ENCODE peak calls at places on chromosomes 5 and 9, in four cellular contexts. One of them, this sample, is unnamed.
A peak's percentile ranks its signal among the peaks of the same experiment; 100 is the strongest.

GRCh38 chr5:172902497-172903472 is 56.4 kb upstream of the RPL26L1 start:
- DNase-seq in colonic mucosa: peak; percentile 60
- DNase-seq in neural progenitor cell: peak; percentile 61
- DNase-seq in lung: peak; percentile 92
- DNase-seq in this sample: peak; percentile 97

GRCh38 chr5:44332360-44332971 is 56.8 kb downstream of the FGF10 start:
- DNase-seq in colonic mucosa: no peak
- DNase-seq in neural progenitor cell: peak; percentile 81
- DNase-seq in lung: no peak
- DNase-seq in this sample: peak; percentile 0

GRCh38 chr5:149651686-149652085 is 70.4 kb downstream of the ARHGEF37 start:
- DNase-seq in colonic mucosa: no peak
- DNase-seq in neural progenitor cell: no peak
- DNase-seq in lung: no peak
- DNase-seq in this sample: no peak

GRCh38 chr9:23789529-23790254 is 36.3 kb downstream of the ELAVL2 start:
- DNase-seq in colonic mucosa: no peak
- DNase-seq in neural progenitor cell: no peak
- DNase-seq in lung: no peak
- DNase-seq in this sample: no peak

GRCh38 chr5:39093351-39093749 is 19.2 kb upstream of the RICTOR start:
- DNase-seq in colonic mucosa: no peak
- DNase-seq in neural progenitor cell: no peak
- DNase-seq in lung: no peak
- DNase-seq in this sample: peak; percentile 36

GRCh38 chr9:119009253-119009652 is 360.0 kb downstream of the BRINP1 start:
- DNase-seq in colonic mucosa: no peak
- DNase-seq in neural progenitor cell: no peak
- DNase-seq in lung: no peak
- DNase-seq in this sample: no peak

GRCh38 chr9:134358968-134359319 is 32.7 kb downstream of the RXRA start:
- DNase-seq in colonic mucosa: no peak
- DNase-seq in neural progenitor cell: no peak
- DNase-seq in lung: no peak
- DNase-seq in this sample: no peak

GRCh38 chr5:4374866-4375265 is 765.3 kb upstream of the ADAMTS16 start:
- DNase-seq in colonic mucosa: no peak
- DNase-seq in neural progenitor cell: no peak
- DNase-seq in lung: no peak
- DNase-seq in this sample: no peak

GRCh38 chr5:4089087-4089486 is 493.5 kb downstream of the IRX1 start:
- DNase-seq in colonic mucosa: no peak
- DNase-seq in neural progenitor cell: no peak
- DNase-seq in lung: no peak
- DNase-seq in this sample: no peak

GRCh38 chr5:150544606-150545219 is 36.8 kb downstream of the NDST1 start:
- DNase-seq in colonic mucosa: peak; percentile 88
- DNase-seq in neural progenitor cell: peak; percentile 91
- DNase-seq in lung: peak; percentile 79
- DNase-seq in this sample: peak; percentile 50

GRCh38 chr5:15475365-15475764 is 24.6 kb upstream of the FBXL7 start:
- DNase-seq in colonic mucosa: no peak
- DNase-seq in neural progenitor cell: no peak
- DNase-seq in lung: no peak
- DNase-seq in this sample: no peak

GRCh38 chr5:71475788-71476384 is 20.4 kb downstream of the BDP1 start:
- DNase-seq in colonic mucosa: no peak
- DNase-seq in neural progenitor cell: peak; percentile 80
- DNase-seq in lung: no peak
- DNase-seq in this sample: no peak

GRCh38 chr9:136341042-136341655 is 13.8 kb downstream of the GPSM1 start:
- DNase-seq in colonic mucosa: no peak
- DNase-seq in neural progenitor cell: no peak
- DNase-seq in lung: no peak
- DNase-seq in this sample: no peak

GRCh38 chr9:74762950-74763349 is 124.8 kb downstream of the TRPM6 start:
- DNase-seq in colonic mucosa: no peak
- DNase-seq in neural progenitor cell: no peak
- DNase-seq in lung: no peak
- DNase-seq in this sample: no peak

GRCh38 chr5:91586232-91586631 is 203.1 kb upstream of the ARRDC3 start:
- DNase-seq in colonic mucosa: no peak
- DNase-seq in neural progenitor cell: no peak
- DNase-seq in lung: no peak
- DNase-seq in this sample: no peak

GRCh38 chr5:101515721-101516120 is 612.6 kb upstream of the ST8SIA4 start:
- DNase-seq in colonic mucosa: no peak
- DNase-seq in neural progenitor cell: no peak
- DNase-seq in lung: no peak
- DNase-seq in this sample: no peak

GRCh38 chr9:91712811-91713210 is 237.2 kb downstream of the ROR2 start:
- DNase-seq in colonic mucosa: no peak
- DNase-seq in neural progenitor cell: no peak
- DNase-seq in lung: no peak
- DNase-seq in this sample: no peak

GRCh38 chr9:135811796-135812195 is 95.5 kb downstream of the CAMSAP1 start:
- DNase-seq in colonic mucosa: no peak
- DNase-seq in neural progenitor cell: no peak
- DNase-seq in lung: no peak
- DNase-seq in this sample: no peak

GRCh38 chr5:88683506-88684135 is 199.4 kb downstream of the MEF2C start:
- DNase-seq in colonic mucosa: no peak
- DNase-seq in neural progenitor cell: peak; percentile 77
- DNase-seq in lung: no peak
- DNase-seq in this sample: no peak

GRCh38 chr5:88684136-88684500 is 198.9 kb downstream of the MEF2C start:
- DNase-seq in colonic mucosa: no peak
- DNase-seq in neural progenitor cell: no peak
- DNase-seq in lung: no peak
- DNase-seq in this sample: no peak

GRCh38 chr5:88681402-88681801 is 201.6 kb downstream of the MEF2C start:
- DNase-seq in colonic mucosa: no peak
- DNase-seq in neural progenitor cell: no peak
- DNase-seq in lung: no peak
- DNase-seq in this sample: no peak

GRCh38 chr5:88680253-88681132 is 202.5 kb downstream of the MEF2C start:
- DNase-seq in colonic mucosa: peak; percentile 76
- DNase-seq in neural progenitor cell: peak; percentile 88
- DNase-seq in lung: peak; percentile 62
- DNase-seq in this sample: no peak

GRCh38 chr5:88682797-88683496 is 200.0 kb downstream of the MEF2C start:
- DNase-seq in colonic mucosa: no peak
- DNase-seq in neural progenitor cell: no peak
- DNase-seq in lung: no peak
- DNase-seq in this sample: no peak
- H3K27me3 ChIP-seq in colonic mucosa: peaks cover 94% of the 10 kb centered on the region
- H3K27me3 ChIP-seq in neural progenitor cell: peaks cover 100% of the 10 kb centered on the region
- H3K27me3 ChIP-seq in lung: peaks cover 11% of the 10 kb centered on the region
- H3K27me3 ChIP-seq in this sample: peaks cover 97% of the 10 kb centered on the region

GRCh38 chr9:2085719-2086515 is 70.8 kb downstream of the SMARCA2 start:
- DNase-seq in colonic mucosa: no peak
- DNase-seq in neural progenitor cell: no peak
- DNase-seq in lung: no peak
- DNase-seq in this sample: peak; percentile 3

GRCh38 chr9:2086971-2087370 is 71.8 kb downstream of the SMARCA2 start:
- DNase-seq in colonic mucosa: no peak
- DNase-seq in neural progenitor cell: no peak
- DNase-seq in lung: no peak
- DNase-seq in this sample: no peak

GRCh38 chr9:2083552-2083951 is 68.4 kb downstream of the SMARCA2 start:
- DNase-seq in colonic mucosa: no peak
- DNase-seq in neural progenitor cell: no peak
- DNase-seq in lung: no peak
- DNase-seq in this sample: no peak

GRCh38 chr9:2082802-2083201 is 67.7 kb downstream of the SMARCA2 start:
- DNase-seq in colonic mucosa: no peak
- DNase-seq in neural progenitor cell: no peak
- DNase-seq in lung: no peak
- DNase-seq in this sample: no peak

GRCh38 chr9:2087500-2088313 is 72.6 kb downstream of the SMARCA2 start:
- DNase-seq in colonic mucosa: no peak
- DNase-seq in neural progenitor cell: peak; percentile 31
- DNase-seq in lung: no peak
- DNase-seq in this sample: peak; percentile 43
- TF ChIP-seq CTCF in colonic mucosa: peak; percentile 65
- TF ChIP-seq CTCF in neural progenitor cell: peak; percentile 77
- TF ChIP-seq CTCF in lung: peak; percentile 20
- TF ChIP-seq CTCF in this sample: peak; percentile 70

DNA sequence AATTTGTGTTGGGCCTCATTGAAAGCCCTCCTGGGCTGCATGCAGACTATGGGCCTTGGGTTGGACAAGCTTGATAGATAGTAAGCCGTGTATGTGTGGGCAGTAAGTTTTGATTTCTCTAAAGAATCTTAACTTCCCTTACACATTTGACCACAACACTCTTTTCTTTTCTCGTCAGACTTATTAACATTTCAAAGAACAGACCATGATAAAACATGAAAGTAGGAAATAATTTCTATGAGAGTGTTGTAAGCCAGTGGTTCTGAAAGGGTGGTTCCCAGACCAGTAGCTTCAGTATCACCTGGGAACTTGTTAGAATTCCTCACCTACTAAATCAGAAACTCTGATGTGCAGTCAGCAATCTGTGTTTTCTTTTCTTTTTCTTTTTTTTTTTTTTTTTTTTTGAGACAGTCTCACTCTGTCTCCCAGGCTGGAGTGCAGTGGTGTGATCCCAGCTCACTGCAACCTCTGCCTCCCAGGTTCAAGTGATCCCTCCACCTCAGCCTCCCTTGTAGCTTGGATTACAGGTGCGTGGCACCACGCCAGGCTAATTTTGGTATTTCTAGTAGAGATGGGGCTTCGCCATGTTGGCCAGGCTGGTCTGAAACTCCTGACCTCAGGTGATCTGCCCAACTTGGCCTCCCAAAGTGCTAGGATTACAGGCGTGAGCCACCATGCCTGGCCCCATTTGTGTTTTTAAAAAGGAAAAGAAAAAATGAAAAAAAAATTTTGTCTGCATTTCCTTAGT is 20.0 kb upstream of the GCNT1 start:
- DNase-seq in colonic mucosa: no peak
- DNase-seq in neural progenitor cell: no peak
- DNase-seq in lung: no peak
- DNase-seq in this sample: no peak
- H3K4me3 ChIP-seq in colonic mucosa: no peak overlapping the region
- H3K4me3 ChIP-seq in neural progenitor cell: no peak overlapping the region
- H3K4me3 ChIP-seq in lung: no peak overlapping the region
- H3K4me3 ChIP-seq in this sample: no peak overlapping the region

GRCh38 chr9:124038239-124038638 is 26.7 kb downstream of the LHX2 start:
- DNase-seq in colonic mucosa: no peak
- DNase-seq in neural progenitor cell: no peak
- DNase-seq in lung: no peak
- DNase-seq in this sample: no peak
- H3K27me3 ChIP-seq in colonic mucosa: peaks cover 18% of the 10 kb centered on the region
- H3K27me3 ChIP-seq in neural progenitor cell: peaks cover 94% of the 10 kb centered on the region
- H3K27me3 ChIP-seq in lung: peaks cover 9% of the 10 kb centered on the region
- H3K27me3 ChIP-seq in this sample: peaks cover 71% of the 10 kb centered on the region

GRCh38 chr9:86946712-86947145 is 577 bp downstream of the GAS1 start:
- DNase-seq in colonic mucosa: peak; percentile 50
- DNase-seq in neural progenitor cell: no peak
- DNase-seq in lung: peak; percentile 36
- DNase-seq in this sample: peak; percentile 36

GRCh38 chr9:86948153-86948929 is 1.0 kb upstream of the GAS1 start:
- DNase-seq in colonic mucosa: peak; percentile 82
- DNase-seq in neural progenitor cell: peak; percentile 90
- DNase-seq in lung: peak; percentile 74
- DNase-seq in this sample: peak; percentile 70

GRCh38 chr9:86945868-86946711 is 1.2 kb downstream of the GAS1 start:
- DNase-seq in colonic mucosa: peak; percentile 35
- DNase-seq in neural progenitor cell: peak; percentile 85
- DNase-seq in lung: peak; percentile 49
- DNase-seq in this sample: peak; percentile 46

GRCh38 chr9:86944974-86945867 is 2.1 kb downstream of the GAS1 start:
- DNase-seq in colonic mucosa: no peak
- DNase-seq in neural progenitor cell: peak; percentile 63
- DNase-seq in lung: peak; percentile 24
- DNase-seq in this sample: no peak

GRCh38 chr9:86947146-86948081 is at the start of gene GAS1:
- DNase-seq in colonic mucosa: peak; percentile 80
- DNase-seq in neural progenitor cell: peak; percentile 98
- DNase-seq in lung: peak; percentile 68
- DNase-seq in this sample: peak; percentile 88
- TF ChIP-seq CTCF in colonic mucosa: no peak
- TF ChIP-seq CTCF in neural progenitor cell: no peak
- TF ChIP-seq CTCF in lung: no peak
- TF ChIP-seq CTCF in this sample: no peak

GRCh38 chr9:27540537-27540936 is 10.9 kb upstream of the MOB3B start:
- DNase-seq in colonic mucosa: no peak
- DNase-seq in neural progenitor cell: no peak
- DNase-seq in lung: no peak
- DNase-seq in this sample: no peak
- H3K4me3 ChIP-seq in colonic mucosa: no peak overlapping the region
- H3K4me3 ChIP-seq in neural progenitor cell: no peak overlapping the region
- H3K4me3 ChIP-seq in lung: no peak overlapping the region
- H3K4me3 ChIP-seq in this sample: no peak overlapping the region

GRCh38 chr5:77623341-77623740 is 15.2 kb downstream of the OTP start:
- DNase-seq in colonic mucosa: no peak
- DNase-seq in neural progenitor cell: no peak
- DNase-seq in lung: no peak
- DNase-seq in this sample: no peak
- H3K27me3 ChIP-seq in colonic mucosa: peaks cover 9% of the 10 kb centered on the region
- H3K27me3 ChIP-seq in neural progenitor cell: peaks cover 100% of the 10 kb centered on the region
- H3K27me3 ChIP-seq in lung: peaks cover 5% of the 10 kb centered on the region
- H3K27me3 ChIP-seq in this sample: peaks cover 60% of the 10 kb centered on the region

DNA sequence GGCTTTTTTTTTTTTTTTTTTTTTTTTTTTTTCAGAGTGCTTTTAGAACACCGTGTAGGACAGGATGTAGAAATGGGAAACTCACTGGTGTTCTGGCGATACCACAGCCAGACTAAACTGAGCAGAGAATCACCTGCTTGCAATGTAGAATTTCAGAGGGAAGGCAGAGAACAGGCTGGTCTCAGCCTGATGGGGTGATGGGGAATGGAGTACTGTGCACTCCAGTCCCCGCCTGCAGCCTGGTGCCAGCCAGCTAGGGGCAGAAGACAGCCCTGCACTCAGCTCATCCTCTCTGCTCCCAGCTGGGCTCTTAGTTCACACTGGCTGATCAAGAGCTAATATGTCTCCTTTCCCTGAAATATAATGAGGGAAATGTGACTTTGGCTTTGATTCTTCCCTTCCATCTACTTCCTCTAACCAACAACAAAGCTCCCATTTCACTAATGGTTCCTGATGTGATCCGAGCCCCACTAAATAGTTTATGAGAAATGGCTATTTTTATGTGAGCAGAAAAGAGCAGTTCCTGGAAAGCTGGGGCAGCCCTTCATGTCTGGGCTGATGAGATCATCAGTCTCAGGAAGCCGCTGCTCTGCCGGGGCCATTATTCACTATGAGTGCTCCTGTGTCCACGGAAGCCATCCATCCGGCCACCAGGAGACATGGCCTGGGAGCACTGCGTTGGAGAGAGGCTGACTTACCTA is 209.7 kb downstream of the GADD45G start:
- DNase-seq in colonic mucosa: no peak
- DNase-seq in neural progenitor cell: peak; percentile 22
- DNase-seq in lung: no peak
- DNase-seq in this sample: peak; percentile 56
- TF ChIP-seq CTCF in colonic mucosa: no peak
- TF ChIP-seq CTCF in neural progenitor cell: no peak
- TF ChIP-seq CTCF in lung: no peak
- TF ChIP-seq CTCF in this sample: peak; percentile 5